ENCODE peak calls at places on chromosome 18, in seven cellular contexts. One of them, this sample, is unnamed.

GRCh38 chr18:27353273-27353672 is 168.2 kb upstream of the CHST9 start:
- DNase-seq in esophagus squamous epithelium: no peak
- DNase-seq in GM10248: no peak
- DNase-seq in endothelial cell: no peak
- DNase-seq in heart right ventricle: no peak
- DNase-seq in A549: no peak
- DNase-seq in body of pancreas: no peak
- DNase-seq in this sample: no peak

GRCh38 chr18:70826571-70826970 is 537.7 kb downstream of the SOCS6 start:
- DNase-seq in heart right ventricle: no peak
- DNase-seq in endothelial cell: no peak
- DNase-seq in GM10248: no peak
- DNase-seq in body of pancreas: no peak
- DNase-seq in A549: no peak
- DNase-seq in esophagus squamous epithelium: no peak
- DNase-seq in this sample: no peak

GRCh38 chr18:33757037-33757436 is 179.0 kb downstream of the ASXL3 start:
- DNase-seq in esophagus squamous epithelium: no peak
- DNase-seq in A549: no peak
- DNase-seq in GM10248: no peak
- DNase-seq in body of pancreas: no peak
- DNase-seq in heart right ventricle: no peak
- DNase-seq in endothelial cell: no peak
- DNase-seq in this sample: no peak

GRCh38 chr18:681985-682384 is 24.5 kb downstream of the TYMS start:
- DNase-seq in heart right ventricle: no peak
- DNase-seq in A549: no peak
- DNase-seq in endothelial cell: no peak
- DNase-seq in body of pancreas: no peak
- DNase-seq in GM10248: no peak
- DNase-seq in esophagus squamous epithelium: no peak
- DNase-seq in this sample: no peak

GRCh38 chr18:33560686-33561370 is 17.2 kb upstream of the ASXL3 start:
- DNase-seq in GM10248: no peak
- DNase-seq in endothelial cell: no peak
- DNase-seq in esophagus squamous epithelium: no peak
- DNase-seq in heart right ventricle: no peak
- DNase-seq in body of pancreas: no peak
- DNase-seq in A549: peak
- DNase-seq in this sample: no peak

GRCh38 chr18:21112543-21113105 is 1.0 kb upstream of the ROCK1 start:
- DNase-seq in body of pancreas: no peak
- DNase-seq in esophagus squamous epithelium: no peak
- DNase-seq in GM10248: no peak
- DNase-seq in heart right ventricle: no peak
- DNase-seq in endothelial cell: no peak
- DNase-seq in A549: no peak
- DNase-seq in this sample: no peak

GRCh38 chr18:67608909-67609308 is 92.4 kb upstream of the DSEL start:
- DNase-seq in endothelial cell: no peak
- DNase-seq in heart right ventricle: no peak
- DNase-seq in esophagus squamous epithelium: no peak
- DNase-seq in body of pancreas: no peak
- DNase-seq in A549: no peak
- DNase-seq in GM10248: no peak
- DNase-seq in this sample: no peak

GRCh38 chr18:12014091-12014490 is 32.8 kb downstream of the IMPA2 start:
- DNase-seq in A549: no peak
- DNase-seq in body of pancreas: no peak
- DNase-seq in GM10248: no peak
- DNase-seq in endothelial cell: no peak
- DNase-seq in heart right ventricle: no peak
- DNase-seq in esophagus squamous epithelium: no peak
- DNase-seq in this sample: no peak

GRCh38 chr18:3607309-3608098 is 157.5 kb downstream of the TGIF1 start:
- DNase-seq in esophagus squamous epithelium: no peak
- DNase-seq in body of pancreas: no peak
- DNase-seq in GM10248: no peak
- DNase-seq in heart right ventricle: no peak
- DNase-seq in endothelial cell: no peak
- DNase-seq in A549: no peak
- DNase-seq in this sample: no peak

GRCh38 chr18:7021994-7022840 is 95.4 kb downstream of the LAMA1 start:
- DNase-seq in esophagus squamous epithelium: no peak
- DNase-seq in endothelial cell: peak
- DNase-seq in GM10248: no peak
- DNase-seq in heart right ventricle: no peak
- DNase-seq in body of pancreas: peak
- DNase-seq in A549: peak
- DNase-seq in this sample: no peak

GRCh38 chr18:13180614-13181375 is 37.8 kb upstream of the LDLRAD4 start:
- DNase-seq in esophagus squamous epithelium: no peak
- DNase-seq in A549: no peak
- DNase-seq in GM10248: no peak
- DNase-seq in heart right ventricle: no peak
- DNase-seq in body of pancreas: no peak
- DNase-seq in endothelial cell: no peak
- DNase-seq in this sample: no peak

GRCh38 chr18:48955528-48956261 is 4.9 kb upstream of the SMAD7 start:
- DNase-seq in GM10248: no peak
- DNase-seq in esophagus squamous epithelium: no peak
- DNase-seq in endothelial cell: no peak
- DNase-seq in heart right ventricle: peak
- DNase-seq in body of pancreas: peak
- DNase-seq in A549: no peak
- DNase-seq in this sample: no peak
- TF ChIP-seq CTCF in GM10248: no peak
- TF ChIP-seq CTCF in esophagus squamous epithelium: no peak
- TF ChIP-seq CTCF in endothelial cell: no peak
- TF ChIP-seq CTCF in heart right ventricle: peak
- TF ChIP-seq CTCF in body of pancreas: no peak
- TF ChIP-seq CTCF in A549: no peak
- TF ChIP-seq CTCF in this sample: peak

DNA sequence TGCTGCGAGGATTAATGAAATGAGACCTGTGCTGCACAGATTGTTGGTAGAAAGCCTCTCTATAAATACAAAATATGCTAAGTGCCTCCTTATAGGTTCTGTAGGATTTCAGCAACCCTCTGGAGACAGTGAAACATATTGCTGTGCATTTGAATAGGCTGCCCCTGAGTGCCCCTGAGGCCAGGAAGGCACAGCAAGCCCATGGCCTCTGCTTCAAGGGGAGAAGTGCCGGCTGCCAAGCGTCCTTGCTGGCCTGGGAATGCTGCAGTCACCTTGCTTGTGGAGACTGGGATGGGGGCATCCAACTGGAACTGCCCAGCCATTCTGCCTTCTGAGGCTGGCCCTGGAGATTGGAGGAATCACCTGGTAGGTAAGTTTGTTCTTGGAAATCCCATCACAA is 397.2 kb upstream of the SMIM21 start:
- DNase-seq in GM10248: no peak
- DNase-seq in body of pancreas: no peak
- DNase-seq in A549: no peak
- DNase-seq in endothelial cell: no peak
- DNase-seq in esophagus squamous epithelium: no peak
- DNase-seq in heart right ventricle: no peak
- DNase-seq in this sample: no peak
- TF ChIP-seq CTCF in GM10248: no peak
- TF ChIP-seq CTCF in body of pancreas: no peak
- TF ChIP-seq CTCF in A549: no peak
- TF ChIP-seq CTCF in endothelial cell: no peak
- TF ChIP-seq CTCF in esophagus squamous epithelium: no peak
- TF ChIP-seq CTCF in heart right ventricle: no peak
- TF ChIP-seq CTCF in this sample: no peak

DNA sequence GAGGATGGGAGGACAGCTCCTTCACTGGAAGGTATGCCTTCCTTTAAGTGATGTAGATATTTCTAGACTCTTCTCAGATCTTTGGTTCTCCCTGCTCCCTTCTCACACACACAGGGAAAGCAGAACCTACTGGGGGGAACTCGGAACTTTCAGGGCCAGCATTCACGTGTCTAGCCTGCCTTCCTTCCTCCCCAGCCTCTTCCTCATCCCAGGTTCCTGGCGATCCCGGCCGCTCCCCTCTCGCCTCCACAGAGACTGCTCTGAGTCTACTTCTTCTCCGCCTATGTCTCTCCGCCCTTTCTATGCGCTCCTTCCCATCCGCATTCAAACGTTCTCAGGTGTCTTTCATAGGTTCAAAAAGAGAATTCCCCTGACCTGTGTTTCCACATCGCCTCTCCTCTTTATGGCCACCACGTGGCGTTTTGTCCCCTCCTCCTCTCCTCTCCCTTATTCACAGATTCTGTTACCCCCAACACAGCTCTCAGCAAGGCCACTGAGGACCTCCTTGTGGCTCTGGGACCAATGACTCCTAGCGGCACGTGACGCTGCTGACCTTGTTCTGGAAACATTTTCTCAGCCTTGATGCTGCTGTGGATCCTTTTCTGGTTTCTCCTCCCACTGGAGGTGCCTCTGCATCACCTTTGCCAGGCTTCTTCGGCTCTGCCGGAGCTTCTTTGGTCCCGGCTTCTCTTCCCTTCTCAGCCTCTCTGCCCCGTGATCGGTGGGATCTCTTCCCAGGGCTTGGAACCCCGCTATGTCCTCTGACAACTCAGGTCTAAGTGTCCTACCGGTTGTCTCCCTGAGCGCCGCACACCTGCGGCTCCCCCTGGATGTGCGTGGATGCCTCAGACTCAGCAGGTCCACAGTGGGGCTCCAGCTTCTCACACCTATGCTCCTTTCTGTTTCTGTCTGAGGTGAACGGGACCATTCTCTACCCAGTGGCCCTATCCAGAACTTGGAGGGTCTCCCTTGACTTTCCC is 77.5 kb downstream of the VAPA start:
- DNase-seq in esophagus squamous epithelium: no peak
- DNase-seq in A549: no peak
- DNase-seq in body of pancreas: no peak
- DNase-seq in endothelial cell: no peak
- DNase-seq in GM10248: no peak
- DNase-seq in heart right ventricle: no peak
- DNase-seq in this sample: no peak
- TF ChIP-seq CTCF in esophagus squamous epithelium: no peak
- TF ChIP-seq CTCF in A549: no peak
- TF ChIP-seq CTCF in body of pancreas: no peak
- TF ChIP-seq CTCF in endothelial cell: no peak
- TF ChIP-seq CTCF in GM10248: no peak
- TF ChIP-seq CTCF in heart right ventricle: no peak
- TF ChIP-seq CTCF in this sample: no peak

GRCh38 chr18:49335677-49336076 is 124.8 kb downstream of the DYM start:
- DNase-seq in body of pancreas: no peak
- DNase-seq in heart right ventricle: no peak
- DNase-seq in A549: peak
- DNase-seq in endothelial cell: peak
- DNase-seq in GM10248: no peak
- DNase-seq in esophagus squamous epithelium: no peak
- DNase-seq in this sample: no peak
- TF ChIP-seq CTCF in body of pancreas: no peak
- TF ChIP-seq CTCF in heart right ventricle: no peak
- TF ChIP-seq CTCF in A549: no peak
- TF ChIP-seq CTCF in endothelial cell: peak
- TF ChIP-seq CTCF in GM10248: no peak
- TF ChIP-seq CTCF in esophagus squamous epithelium: no peak
- TF ChIP-seq CTCF in this sample: peak

DNA sequence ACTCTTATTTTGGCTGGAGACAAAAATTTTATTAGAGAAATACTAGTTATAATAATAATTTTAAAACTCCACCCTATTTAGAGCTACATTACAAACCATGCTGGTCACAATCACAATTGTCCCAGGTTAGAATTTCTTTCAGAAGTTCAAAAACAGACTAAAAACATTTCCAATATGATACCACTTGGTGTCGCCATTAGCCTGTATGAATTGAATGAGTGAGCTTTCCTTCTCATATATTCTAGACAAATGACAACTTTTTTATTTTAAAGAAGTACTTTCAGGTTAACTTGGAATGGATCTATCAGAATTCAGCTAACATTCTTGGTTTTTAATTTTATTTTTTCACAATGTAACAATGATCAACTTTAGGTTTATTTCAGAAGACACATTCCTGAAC is 48.0 kb downstream of the SERPINB8 start:
- DNase-seq in body of pancreas: no peak
- DNase-seq in heart right ventricle: no peak
- DNase-seq in GM10248: no peak
- DNase-seq in endothelial cell: no peak
- DNase-seq in esophagus squamous epithelium: no peak
- DNase-seq in A549: peak
- DNase-seq in this sample: no peak
- TF ChIP-seq CTCF in body of pancreas: no peak
- TF ChIP-seq CTCF in heart right ventricle: peak
- TF ChIP-seq CTCF in GM10248: peak
- TF ChIP-seq CTCF in endothelial cell: peak
- TF ChIP-seq CTCF in esophagus squamous epithelium: no peak
- TF ChIP-seq CTCF in A549: peak
- TF ChIP-seq CTCF in this sample: peak

GRCh38 chr18:69000366-69000765 is 202.5 kb downstream of the CCDC102B start:
- DNase-seq in A549: no peak
- DNase-seq in endothelial cell: no peak
- DNase-seq in heart right ventricle: no peak
- DNase-seq in GM10248: no peak
- DNase-seq in body of pancreas: no peak
- DNase-seq in esophagus squamous epithelium: no peak
- DNase-seq in this sample: no peak

GRCh38 chr18:68997845-68998244 is 200.0 kb downstream of the CCDC102B start:
- DNase-seq in endothelial cell: no peak
- DNase-seq in heart right ventricle: no peak
- DNase-seq in body of pancreas: no peak
- DNase-seq in GM10248: no peak
- DNase-seq in A549: no peak
- DNase-seq in esophagus squamous epithelium: no peak
- DNase-seq in this sample: no peak

DNA sequence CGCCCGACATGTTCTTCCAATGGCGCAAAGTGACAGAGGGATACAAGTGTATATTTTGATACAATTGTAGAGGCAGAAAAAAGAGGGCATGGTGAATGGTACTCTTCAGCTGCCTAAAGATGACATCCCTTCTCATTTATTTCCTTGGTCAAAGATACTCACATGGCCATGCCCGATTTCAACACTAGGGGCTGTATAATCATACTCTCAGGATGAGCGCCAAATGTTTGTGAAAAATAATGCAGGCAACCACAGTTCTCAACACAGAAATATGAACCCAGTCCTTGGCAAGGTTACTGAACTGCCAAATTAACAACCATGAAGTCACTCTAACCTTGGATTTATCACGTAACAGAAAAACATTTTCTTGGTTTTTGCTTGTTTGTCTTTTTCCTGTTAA is 204.4 kb downstream of the CCDC102B start:
- DNase-seq in heart right ventricle: no peak
- DNase-seq in A549: no peak
- DNase-seq in endothelial cell: no peak
- DNase-seq in body of pancreas: no peak
- DNase-seq in esophagus squamous epithelium: no peak
- DNase-seq in GM10248: no peak
- DNase-seq in this sample: no peak
- TF ChIP-seq CTCF in heart right ventricle: no peak
- TF ChIP-seq CTCF in A549: no peak
- TF ChIP-seq CTCF in endothelial cell: peak
- TF ChIP-seq CTCF in body of pancreas: no peak
- TF ChIP-seq CTCF in esophagus squamous epithelium: no peak
- TF ChIP-seq CTCF in GM10248: no peak
- TF ChIP-seq CTCF in this sample: peak

GRCh38 chr18:72762505-72763122 is 105.2 kb downstream of the NETO1 start:
- DNase-seq in esophagus squamous epithelium: no peak
- DNase-seq in heart right ventricle: no peak
- DNase-seq in A549: peak
- DNase-seq in GM10248: peak
- DNase-seq in endothelial cell: peak
- DNase-seq in body of pancreas: no peak
- DNase-seq in this sample: no peak
- TF ChIP-seq CTCF in esophagus squamous epithelium: peak
- TF ChIP-seq CTCF in heart right ventricle: peak
- TF ChIP-seq CTCF in A549: peak
- TF ChIP-seq CTCF in GM10248: peak
- TF ChIP-seq CTCF in endothelial cell: peak
- TF ChIP-seq CTCF in body of pancreas: peak
- TF ChIP-seq CTCF in this sample: peak

GRCh38 chr18:25284861-25285574 is 66.9 kb downstream of the ZNF521 start:
- DNase-seq in A549: no peak
- DNase-seq in body of pancreas: no peak
- DNase-seq in endothelial cell: no peak
- DNase-seq in esophagus squamous epithelium: no peak
- DNase-seq in GM10248: no peak
- DNase-seq in heart right ventricle: no peak
- DNase-seq in this sample: no peak
- TF ChIP-seq CTCF in A549: no peak
- TF ChIP-seq CTCF in body of pancreas: no peak
- TF ChIP-seq CTCF in endothelial cell: no peak
- TF ChIP-seq CTCF in esophagus squamous epithelium: no peak
- TF ChIP-seq CTCF in GM10248: no peak
- TF ChIP-seq CTCF in heart right ventricle: no peak
- TF ChIP-seq CTCF in this sample: no peak

This sample was measured in left ventricle myocardium inferior.